ENCODE peak calls at places on chromosomes 7 and 10, in nine cellular contexts. I is AML-193; S is activated T-helper 1 cell treated with anti-CD3 and anti-CD28 coated beads, Interleukin-2, amount 50 U/mL, for 16 hours; G is AG04450; X is lower leg skin; V is choroid plexus epithelial cell; D is skeletal muscle cell; A is SW 1271; M is heart left ventricle. H is an unnamed sample.

GRCh38 chr7:108650487-108650886 is 80.8 kb downstream of the DNAJB9 start:
- DNase-seq in M (no peak), G (no peak), D (no peak), V (peak; percentile 81), X (no peak), A (no peak), S (no peak), I (no peak), H (peak; percentile 3)

GRCh38 chr10:29950391-29950790 is 109.0 kb downstream of the JCAD start:
- DNase-seq in G (no peak), M (no peak), I (no peak), A (no peak), D (no peak), V (no peak), X (peak; percentile 71), S (no peak), H (no peak)

GRCh38 chr10:117429644-117430043 is 54.4 kb upstream of the PDZD8 start:
- DNase-seq in A (no peak), G (no peak), X (no peak), S (no peak), M (no peak), V (no peak), D (no peak), I (no peak), H (no peak)

GRCh38 chr10:102400061-102400460 is 4.6 kb downstream of the NFKB2 start:
- DNase-seq in M (no peak), A (no peak), S (no peak), X (no peak), G (no peak), V (no peak), I (no peak), D (no peak), H (no peak)

GRCh38 chr7:119935418-119936025 is 337.5 kb upstream of the KCND2 start:
- DNase-seq in I (peak; percentile 20), D (peak; percentile 16), G (peak; percentile 15), V (peak; percentile 68), S (no peak), X (no peak), M (no peak), A (no peak), H (peak; percentile 31)

GRCh38 chr10:18666810-18667209 is 7.6 kb downstream of the ARL5B start:
- DNase-seq in X (no peak), I (no peak), G (no peak), A (no peak), V (peak; percentile 90), D (peak; percentile 39), M (no peak), S (no peak), H (no peak)

GRCh38 chr10:93074597-93075368 is 1.1 kb downstream of the CYP26A1 start:
- DNase-seq in I (no peak), V (no peak), A (no peak), M (no peak), S (no peak), X (peak; percentile 79), G (no peak), D (no peak), H (no peak)

GRCh38 chr10:48289652-48290238 is 15.2 kb upstream of the FRMPD2 start:
- DNase-seq in I (peak; percentile 3), X (no peak), D (no peak), A (no peak), V (peak; percentile 63), G (no peak), M (peak; percentile 47), S (no peak), H (no peak)

GRCh38 chr10:37488792-37489657 is 363.6 kb downstream of the ANKRD30A start:
- DNase-seq in X (no peak), S (no peak), I (no peak), G (no peak), M (no peak), A (no peak), V (peak; percentile 1), D (no peak), H (no peak)

GRCh38 chr10:79608505-79609375 is 2.0 kb upstream of the SFTPA1 start:
- DNase-seq in V (peak; percentile 33), A (no peak), X (no peak), G (no peak), D (no peak), I (peak; percentile 6), M (no peak), S (no peak), H (no peak)

GRCh38 chr7:157111311-157111710 is 27.4 kb upstream of the UBE3C start:
- DNase-seq in X (no peak), V (no peak), A (no peak), I (no peak), D (no peak), S (no peak), G (no peak), M (no peak), H (no peak)

GRCh38 chr7:68699090-68699711 is 899.1 kb upstream of the AUTS2 start:
- DNase-seq in S (no peak), M (no peak), X (no peak), V (peak; percentile 79), A (no peak), G (peak; percentile 83), D (peak; percentile 90), I (no peak), H (peak; percentile 88)

GRCh38 chr10:118698421-118698820 is 56.3 kb downstream of the CACUL1 start:
- DNase-seq in I (no peak), D (no peak), G (no peak), A (peak; percentile 2), S (peak; percentile 58), M (no peak), V (peak; percentile 82), X (no peak), H (peak; percentile 27)

GRCh38 chr10:17431871-17432311 is 22.5 kb downstream of the ST8SIA6 start:
- DNase-seq in I (no peak), V (peak; percentile 47), S (no peak), X (no peak), D (peak; percentile 25), A (no peak), M (no peak), G (no peak), H (no peak)

GRCh38 chr7:1694981-1695511 is 25.0 kb downstream of the ELFN1 start:
- DNase-seq in V (no peak), A (no peak), D (no peak), X (peak; percentile 75), G (no peak), M (no peak), I (no peak), S (no peak), H (no peak)

GRCh38 chr7:42144253-42145002 is 92.6 kb downstream of the GLI3 start:
- DNase-seq in M (no peak), A (no peak), D (no peak), G (no peak), X (no peak), S (no peak), I (no peak), V (peak; percentile 47), H (peak; percentile 34)

GRCh38 chr10:66837990-66838389 is 87.8 kb upstream of the LRRTM3 start:
- DNase-seq in A (no peak), I (no peak), V (peak; percentile 13), X (no peak), D (peak; percentile 69), G (peak; percentile 30), S (no peak), M (no peak), H (peak; percentile 84)

GRCh38 chr10:67923551-67923950 is 39.1 kb downstream of the SIRT1 start:
- DNase-seq in D (no peak), V (no peak), A (no peak), I (no peak), M (no peak), G (no peak), X (no peak), S (no peak), H (no peak)

H was measured in astrocyte of the cerebellum.